ENCODE peak calls at places on chromosomes 7 and 10, in four cellular contexts. I is colonic mucosa, D is IMR-90, Z is psoas muscle. P is an unnamed sample.

GRCh38 chr7:68770649-68771048 is 827.6 kb upstream of the AUTS2 start:
- DNase-seq in I (no peak), D (no peak), Z (peak; percentile 28), P (peak; percentile 12)

GRCh38 chr10:79437111-79437814 is 8.2 kb downstream of the ZCCHC24 start:
- DNase-seq in I (no peak), D (peak; percentile 47), Z (no peak), P (no peak)

GRCh38 chr10:97708976-97709745 is 4.4 kb upstream of the MARVELD1 start:
- DNase-seq in I (peak; percentile 82), D (peak; percentile 88), Z (peak; percentile 65), P (peak; percentile 90)

GRCh38 chr10:1211844-1212570 is 155.8 kb downstream of the WDR37 start:
- DNase-seq in I (no peak), D (no peak), Z (no peak), P (no peak)

GRCh38 chr10:121788115-121788514 is 139.7 kb downstream of the ATE1 start:
- DNase-seq in I (no peak), D (no peak), Z (no peak), P (no peak)

GRCh38 chr10:21261705-21262285 is 263.7 kb downstream of the SKIDA1 start:
- DNase-seq in I (no peak), D (no peak), Z (no peak), P (no peak)

GRCh38 chr10:74675527-74675926 is 150.9 kb upstream of the KAT6B start:
- DNase-seq in I (no peak), D (no peak), Z (no peak), P (no peak)

GRCh38 chr7:55131421-55131929 is 112.7 kb downstream of the EGFR start:
- DNase-seq in I (no peak), D (peak; percentile 47), Z (no peak), P (no peak)

GRCh38 chr7:15057272-15057671 is 154.7 kb upstream of the DGKB start:
- DNase-seq in I (no peak), D (no peak), Z (no peak), P (no peak)

GRCh38 chr10:3365630-3366029 is 193.0 kb upstream of the PITRM1 start:
- DNase-seq in I (no peak), D (no peak), Z (no peak), P (no peak)

GRCh38 chr10:111077715-111078504 is 1.1 kb downstream of the ADRA2A start:
- DNase-seq in I (peak; percentile 51), D (no peak), Z (peak; percentile 29), P (no peak)

GRCh38 chr10:123068098-123068853 is 59.5 kb downstream of the ACADSB start:
- DNase-seq in I (no peak), D (no peak), Z (no peak), P (no peak)

GRCh38 chr7:37921340-37921805 is 933 bp downstream of the EPDR1 start:
- DNase-seq in I (peak; percentile 38), D (no peak), Z (peak; percentile 46), P (peak; percentile 58)

GRCh38 chr7:43439631-43440401 is 143.1 kb upstream of the STK17A start:
- DNase-seq in I (peak; percentile 23), D (peak; percentile 47), Z (no peak), P (peak; percentile 17)

GRCh38 chr7:4830176-4830575 is 31.7 kb downstream of the PAPOLB start:
- DNase-seq in I (peak; percentile 64), D (peak; percentile 57), Z (no peak), P (peak; percentile 60)

GRCh38 chr10:131402771-131403723 is 91.5 kb upstream of the TCERG1L start:
- DNase-seq in I (no peak), D (no peak), Z (no peak), P (no peak)

GRCh38 chr10:97005349-97005748 is 173.3 kb downstream of the LCOR start:
- DNase-seq in I (no peak), D (no peak), Z (no peak), P (no peak)

GRCh38 chr10:124607693-124608092 is 136.5 kb downstream of the FAM53B start:
- DNase-seq in I (no peak), D (no peak), Z (no peak), P (no peak)

GRCh38 chr7:46583606-46584005 is 662.5 kb upstream of the IGFBP3 start:
- DNase-seq in I (no peak), D (no peak), Z (no peak), P (no peak)

GRCh38 chr7:93902777-93903423 is 3.5 kb upstream of the GNGT1 start:
- DNase-seq in I (peak; percentile 23), D (peak; percentile 75), Z (no peak), P (no peak)

GRCh38 chr7:31071316-31071715 is 19.2 kb downstream of the ADCYAP1R1 start:
- DNase-seq in I (no peak), D (no peak), Z (no peak), P (peak; percentile 58)

GRCh38 chr10:84267503-84268126 is 22.8 kb downstream of the RGR start:
- DNase-seq in I (peak; percentile 77), D (peak; percentile 67), Z (no peak), P (no peak)

GRCh38 chr10:93386496-93387369 is 95.4 kb downstream of the MYOF start:
- DNase-seq in I (no peak), D (no peak), Z (peak; percentile 17), P (no peak)

GRCh38 chr10:97740613-97741012 is 3.7 kb downstream of the ZFYVE27 start:
- DNase-seq in I (no peak), D (no peak), Z (no peak), P (no peak)

GRCh38 chr7:138935438-138936079 is 45.6 kb downstream of the KIAA1549 start:
- DNase-seq in I (no peak), D (peak; percentile 92), Z (peak; percentile 42), P (no peak)

GRCh38 chr7:56105508-56105907 is 768 bp downstream of the CHCHD2 start:
- DNase-seq in I (peak; percentile 36), D (peak; percentile 94), Z (no peak), P (no peak)

GRCh38 chr7:27129729-27130539 is 623 bp downstream of the HOXA4 start:
- DNase-seq in I (peak; percentile 75), D (no peak), Z (peak; percentile 59), P (peak; percentile 35)

GRCh38 chr7:74217455-74218342 is 7.9 kb downstream of the LAT2 start:
- DNase-seq in I (no peak), D (peak; percentile 28), Z (no peak), P (no peak)

GRCh38 chr7:132053871-132054270 is 497.4 kb upstream of the PODXL start:
- DNase-seq in I (no peak), D (no peak), Z (no peak), P (no peak)

GRCh38 chr7:96679886-96680285 is 29.8 kb downstream of the SEM1 start:
- DNase-seq in I (no peak), D (no peak), Z (no peak), P (no peak)

GRCh38 chr7:81510122-81510521 is 259.7 kb downstream of the HGF start:
- DNase-seq in I (no peak), D (no peak), Z (no peak), P (no peak)

GRCh38 chr7:45215611-45216062 is 58.0 kb downstream of the RAMP3 start:
- DNase-seq in I (no peak), D (no peak), Z (no peak), P (no peak)

GRCh38 chr10:62853710-62854109 is 37.5 kb upstream of the EGR2 start:
- DNase-seq in I (no peak), D (no peak), Z (no peak), P (no peak)

GRCh38 chr7:47190462-47190861 is 391.4 kb downstream of the TNS3 start:
- DNase-seq in I (no peak), D (no peak), Z (no peak), P (no peak)

GRCh38 chr7:39754326-39755120 is 131.2 kb downstream of the RALA start:
- DNase-seq in I (no peak), D (peak; percentile 81), Z (no peak), P (peak; percentile 47)
- TF ChIP-seq CTCF in I (no peak), D (no peak), Z (no peak), P (no peak)

GRCh38 chr7:930975-931758 is 23.3 kb downstream of the ADAP1 start:
- DNase-seq in I (no peak), D (no peak), Z (peak; percentile 6), P (no peak)
- H3K4me1 ChIP-seq in I (peaks cover 8% of the 10 kb centered on the region), D (peaks cover 2% of the 10 kb centered on the region), Z (no peaks in the 10 kb centered on the region), P (no peaks in the 10 kb centered on the region)

DNA sequence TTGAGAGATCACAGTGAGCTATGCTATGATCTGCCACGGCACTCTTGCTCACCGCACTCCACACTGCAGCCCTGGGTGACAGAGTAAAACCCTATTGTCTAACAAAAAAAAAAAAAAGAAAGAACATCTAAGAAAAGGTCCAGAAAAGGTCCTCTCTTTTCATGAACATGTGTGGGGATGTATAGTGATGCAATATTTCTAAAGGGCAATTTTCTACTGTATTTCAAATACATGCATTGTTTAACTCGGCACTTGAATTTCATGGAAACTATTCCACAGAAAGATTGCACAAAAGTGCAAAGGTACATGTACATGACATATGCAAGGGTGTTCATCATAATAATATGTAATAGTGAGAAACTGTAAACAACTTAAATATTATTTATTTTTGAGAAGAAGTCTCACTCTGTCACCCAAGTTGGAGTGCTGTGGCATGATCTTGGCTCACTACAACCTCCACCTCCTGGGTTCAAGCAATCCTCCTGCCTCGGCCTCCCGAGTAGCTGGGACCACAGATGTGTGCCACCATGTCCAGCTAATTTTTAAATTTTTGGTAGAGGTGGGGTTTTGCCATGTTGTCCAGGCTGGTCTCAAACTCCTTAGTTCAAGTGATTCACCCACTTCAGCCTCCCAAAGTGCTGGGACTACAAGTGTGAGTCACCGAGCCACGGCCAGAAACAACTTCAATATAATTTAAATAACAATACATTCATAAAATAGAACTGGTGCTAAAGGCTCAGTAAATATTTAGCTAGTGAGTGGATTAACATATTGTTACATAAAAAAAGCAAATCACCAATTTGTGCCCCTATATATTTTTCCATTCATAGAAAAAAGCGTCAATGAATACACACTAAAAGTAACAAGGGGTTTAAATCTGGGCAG is 1.3 kb upstream of the PPRC1 start:
- DNase-seq in I (no peak), D (peak; percentile 64), Z (no peak), P (no peak)
- H3K4me3 ChIP-seq in I (no peak overlapping the region), D (no peak overlapping the region), Z (no peak overlapping the region), P (no peak overlapping the region)

DNA sequence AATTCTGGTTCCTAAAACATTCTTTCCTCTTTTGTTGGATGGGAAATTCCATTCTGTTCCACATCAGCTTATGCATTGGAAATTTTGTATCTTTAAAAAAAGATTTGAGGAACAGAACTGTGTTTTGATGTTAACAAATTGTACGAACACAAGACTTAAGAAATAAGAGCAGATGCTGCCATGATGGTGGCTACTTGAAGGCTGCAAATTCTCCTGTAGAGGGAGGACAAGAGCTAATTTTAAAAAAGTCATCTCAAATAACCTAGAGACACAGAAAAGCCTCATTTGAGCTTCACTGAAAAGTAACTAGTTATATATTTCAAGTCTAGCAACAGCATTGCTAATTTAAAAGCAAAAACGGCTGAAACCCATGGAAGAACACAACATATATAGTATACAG is 29.8 kb downstream of the NDUFB2 start:
- DNase-seq in I (no peak), D (peak; percentile 23), Z (no peak), P (no peak)
- TF ChIP-seq CTCF in I (no peak), D (peak; percentile 36), Z (no peak), P (no peak)

DNA sequence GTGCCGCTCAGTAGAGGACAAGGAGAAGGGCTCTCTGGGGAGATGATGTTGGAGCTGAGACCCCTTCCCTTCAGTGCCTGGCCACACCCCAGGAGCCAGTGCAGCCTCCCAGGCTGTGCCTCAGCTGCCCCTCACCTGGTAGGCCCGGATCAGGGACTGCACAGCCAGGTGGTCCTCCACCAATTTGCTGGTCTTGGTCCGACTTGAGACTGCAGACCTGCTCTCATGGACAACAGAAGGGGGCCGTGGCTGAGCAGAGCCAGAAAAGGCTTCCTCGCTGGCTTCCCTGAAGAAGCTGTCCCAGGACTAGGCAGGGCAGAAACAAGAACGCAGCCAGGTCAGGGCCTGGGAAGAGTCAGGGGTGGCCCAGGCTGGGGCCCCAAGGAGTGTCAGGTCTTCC is 5.5 kb downstream of the OGDHL start:
- DNase-seq in I (no peak), D (no peak), Z (no peak), P (no peak)
- H3K4me1 ChIP-seq in I (peaks cover under 1% of the 10 kb centered on the region), D (no peaks in the 10 kb centered on the region), Z (no peaks in the 10 kb centered on the region), P (no peaks in the 10 kb centered on the region)